ENCODE peak calls at places on chromosomes 2 and 18, in seven cellular contexts. E, A, J, L, G, N and Z are unnamed samples.

GRCh38 chr2:98637401-98638144 is 29.2 kb downstream of the UNC50 start:
- DNase-seq in E (no peak), A (no peak), J (no peak), L (no peak), G (no peak), N (no peak), Z (no peak)

GRCh38 chr2:3420076-3420848 is 40.8 kb downstream of the TRAPPC12 start:
- DNase-seq in E (no peak), A (no peak), J (no peak), L (no peak), G (no peak), N (no peak), Z (no peak)

GRCh38 chr2:199850718-199851498 is at the start of gene FTCDNL1:
- DNase-seq in E (peak; percentile 71), A (peak; percentile 92), J (peak; percentile 88), L (peak; percentile 55), G (no peak), N (peak; percentile 43), Z (peak; percentile 55)

GRCh38 chr18:38951633-38952032 is 1386.0 kb upstream of the CELF4 start:
- DNase-seq in E (no peak), A (no peak), J (no peak), L (no peak), G (no peak), N (no peak), Z (no peak)

GRCh38 chr2:106159867-106160785 is 34.0 kb downstream of the UXS1 start:
- DNase-seq in E (no peak), A (no peak), J (no peak), L (no peak), G (no peak), N (no peak), Z (no peak)

GRCh38 chr2:208807756-208808155 is 401.2 kb downstream of the PTH2R start:
- DNase-seq in E (no peak), A (no peak), J (no peak), L (no peak), G (no peak), N (no peak), Z (no peak)

GRCh38 chr18:69804776-69805501 is 142.7 kb downstream of the CD226 start:
- DNase-seq in E (no peak), A (no peak), J (no peak), L (no peak), G (no peak), N (no peak), Z (no peak)

GRCh38 chr2:237919593-237919992 is 47.2 kb upstream of the UBE2F start:
- DNase-seq in E (no peak), A (no peak), J (no peak), L (no peak), G (no peak), N (no peak), Z (no peak)

GRCh38 chr2:38405917-38406596 is 29.0 kb upstream of the ATL2 start:
- DNase-seq in E (no peak), A (no peak), J (peak; percentile 57), L (no peak), G (no peak), N (no peak), Z (no peak)

GRCh38 chr2:23386422-23387220 is 1.6 kb downstream of the KLHL29 start:
- DNase-seq in E (peak; percentile 24), A (peak; percentile 72), J (no peak), L (peak; percentile 54), G (no peak), N (no peak), Z (peak; percentile 22)

GRCh38 chr2:189540551-189540950 is 40.0 kb downstream of the SLC40A1 start:
- DNase-seq in E (no peak), A (no peak), J (no peak), L (no peak), G (no peak), N (no peak), Z (no peak)

GRCh38 chr2:67954125-67954748 is 108.6 kb downstream of the C1D start:
- DNase-seq in E (no peak), A (no peak), J (no peak), L (no peak), G (no peak), N (no peak), Z (no peak)

GRCh38 chr2:210818473-210818872 is 262.1 kb downstream of the CPS1 start:
- DNase-seq in E (no peak), A (no peak), J (no peak), L (no peak), G (no peak), N (no peak), Z (no peak)

GRCh38 chr2:189624648-189625355 is 36.5 kb upstream of the ASNSD1 start:
- DNase-seq in E (no peak), A (no peak), J (no peak), L (no peak), G (no peak), N (no peak), Z (peak; percentile 6)

GRCh38 chr2:12262681-12263436 is 453.9 kb upstream of the TRIB2 start:
- DNase-seq in E (no peak), A (no peak), J (no peak), L (peak; percentile 77), G (no peak), N (no peak), Z (no peak)

GRCh38 chr2:201406077-201406662 is 45.1 kb downstream of the TRAK2 start:
- DNase-seq in E (no peak), A (no peak), J (no peak), L (peak; percentile 80), G (peak; percentile 94), N (no peak), Z (peak; percentile 30)

GRCh38 chr2:128808462-128809255 is 490.0 kb upstream of the HS6ST1 start:
- DNase-seq in E (no peak), A (no peak), J (peak; percentile 21), L (peak; percentile 34), G (no peak), N (no peak), Z (peak; percentile 71)

GRCh38 chr2:85151026-85151425 is 17.8 kb downstream of the TCF7L1 start:
- DNase-seq in E (no peak), A (no peak), J (no peak), L (no peak), G (no peak), N (no peak), Z (no peak)

GRCh38 chr2:232292395-232293154 is 86.0 kb upstream of the ALPP start:
- DNase-seq in E (peak; percentile 64), A (no peak), J (peak; percentile 83), L (peak; percentile 63), G (peak; percentile 20), N (peak; percentile 70), Z (no peak)

GRCh38 chr2:128172191-128172590 is 81.2 kb downstream of the UGGT1 start:
- DNase-seq in E (peak; percentile 35), A (no peak), J (no peak), L (peak; percentile 42), G (no peak), N (no peak), Z (no peak)

GRCh38 chr2:213148572-213149331 is 2.7 kb downstream of the IKZF2 start:
- DNase-seq in E (no peak), A (no peak), J (no peak), L (no peak), G (no peak), N (no peak), Z (no peak)

GRCh38 chr18:49137585-49137984 is 186.8 kb upstream of the SMAD7 start:
- DNase-seq in E (no peak), A (no peak), J (no peak), L (no peak), G (no peak), N (no peak), Z (no peak)
- H3K27ac ChIP-seq in E (no peak overlapping the region), A (no peak overlapping the region), J (no peak overlapping the region), L (no peak overlapping the region), G (no peak overlapping the region), N (no peak overlapping the region), Z (no peak overlapping the region)

DNA sequence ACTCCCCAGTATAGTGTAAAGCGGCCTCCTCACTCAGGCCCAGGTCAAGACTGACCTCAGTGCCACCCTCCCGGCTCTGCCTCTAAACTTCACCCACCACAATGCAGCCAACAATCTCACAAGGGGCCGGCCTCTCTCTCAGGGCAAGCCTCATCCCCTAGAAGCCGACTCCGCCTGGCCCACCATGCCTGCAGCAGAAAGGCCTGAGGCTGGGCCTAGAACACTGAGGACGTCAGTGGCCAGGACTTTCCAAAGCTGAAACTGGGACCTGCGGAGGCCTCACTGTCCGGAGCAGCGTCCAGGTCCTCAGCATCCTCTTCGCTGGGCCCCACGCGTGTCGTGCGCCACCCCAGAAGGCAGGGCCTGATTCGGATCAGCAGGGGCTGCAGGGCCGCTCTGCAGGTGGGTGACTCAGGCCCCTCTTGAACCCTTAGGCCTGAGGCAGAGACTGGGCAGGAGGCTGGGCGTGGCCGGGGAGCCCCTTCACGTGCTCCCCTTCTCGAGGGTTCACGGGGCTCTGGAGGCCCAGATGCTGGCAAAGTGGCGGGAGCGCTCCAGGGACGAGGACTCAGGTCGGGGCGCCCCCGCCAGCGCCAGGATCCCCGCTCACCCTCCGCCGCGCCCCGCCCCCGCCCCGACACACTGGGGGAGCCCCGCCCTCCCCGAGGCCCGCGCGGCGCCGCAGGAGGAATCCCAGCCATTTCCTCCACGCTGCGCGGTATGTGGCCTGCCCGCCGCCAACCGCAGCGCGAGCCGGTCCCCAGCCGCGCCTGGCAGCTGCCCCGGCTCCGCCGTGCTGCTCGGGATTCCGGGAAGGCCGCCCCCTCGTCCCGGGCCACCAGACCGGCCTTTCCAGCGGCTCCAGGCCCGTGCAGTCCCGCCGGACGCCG is 53.1 kb downstream of the PKDCC start:
- DNase-seq in E (no peak), A (peak; percentile 85), J (no peak), L (peak; percentile 81), G (no peak), N (peak; percentile 88), Z (peak; percentile 48)
- H3K27ac ChIP-seq in E (peak overlapping the region; percentile 41), A (peak overlapping the region; percentile 85), J (no peak overlapping the region), L (no peak overlapping the region), G (no peak overlapping the region), N (peak overlapping the region; percentile 96), Z (no peak overlapping the region)

GRCh38 chr2:55154525-55155030 is 77.5 kb downstream of the CLHC1 start:
- DNase-seq in E (no peak), A (no peak), J (no peak), L (no peak), G (no peak), N (no peak), Z (no peak)
- H3K27ac ChIP-seq in E (peak overlapping the region; percentile 8), A (peak overlapping the region; percentile 58), J (peak overlapping the region; percentile 96), L (no peak overlapping the region), G (peak overlapping the region; percentile 14), N (peak overlapping the region; percentile 63), Z (peak overlapping the region; percentile 98)

GRCh38 chr2:10985260-10985659 is 73.5 kb downstream of the KCNF1 start:
- DNase-seq in E (no peak), A (peak; percentile 31), J (no peak), L (no peak), G (no peak), N (no peak), Z (no peak)

GRCh38 chr2:10981941-10982381 is 70.2 kb downstream of the KCNF1 start:
- DNase-seq in E (no peak), A (no peak), J (no peak), L (no peak), G (no peak), N (no peak), Z (no peak)

GRCh38 chr2:10984418-10985130 is 72.8 kb downstream of the KCNF1 start:
- DNase-seq in E (no peak), A (no peak), J (no peak), L (no peak), G (no peak), N (no peak), Z (no peak)

GRCh38 chr2:10982931-10983701 is 71.4 kb downstream of the KCNF1 start:
- DNase-seq in E (no peak), A (peak; percentile 70), J (no peak), L (peak; percentile 63), G (no peak), N (no peak), Z (no peak)

GRCh38 chr2:10983711-10984110 is 72.0 kb downstream of the KCNF1 start:
- DNase-seq in E (no peak), A (no peak), J (no peak), L (peak; percentile 8), G (no peak), N (no peak), Z (no peak)
- H3K27ac ChIP-seq in E (no peak overlapping the region), A (peak overlapping the region; percentile 70), J (no peak overlapping the region), L (no peak overlapping the region), G (no peak overlapping the region), N (no peak overlapping the region), Z (no peak overlapping the region)